ENCODE peak calls at places on chromosomes 2 and 18, in six cellular contexts. K is endothelial cell of umbilical vein, D is RPMI7951, W is amniotic stem cell, S is cardiac fibroblast, G is AG04450. R is an unnamed sample.

GRCh38 chr2:41194235-41194634 is 742.3 kb upstream of the SLC8A1 start:
- DNase-seq in W (peak), G (no peak), D (peak), S (peak), K (peak), R (no peak)

GRCh38 chr2:164808776-164809175 is 32.8 kb downstream of the COBLL1 start:
- DNase-seq in W (no peak), G (no peak), S (peak), D (no peak), K (peak), R (no peak)

GRCh38 chr2:239630618-239631286 is 229.9 kb upstream of the HDAC4 start:
- DNase-seq in K (no peak), D (peak), S (peak), G (peak), W (no peak), R (peak)

GRCh38 chr2:20429528-20429927 is 17.3 kb upstream of the RHOB start:
- DNase-seq in S (peak), W (no peak), K (no peak), G (no peak), D (peak), R (no peak)

GRCh38 chr2:19609266-19609665 is 250.8 kb upstream of the OSR1 start:
- DNase-seq in D (no peak), W (no peak), G (no peak), S (no peak), K (no peak), R (no peak)

GRCh38 chr2:136126527-136126926 is 8.6 kb upstream of the CXCR4 start:
- DNase-seq in W (no peak), D (no peak), K (no peak), S (no peak), G (no peak), R (no peak)

GRCh38 chr2:37855283-37856041 is 69.6 kb upstream of the RMDN2 start:
- DNase-seq in G (no peak), S (peak), W (no peak), D (no peak), K (peak), R (no peak)

GRCh38 chr2:233414777-233415570 is 60.7 kb downstream of the DGKD start:
- DNase-seq in G (no peak), W (no peak), K (no peak), D (peak), S (peak), R (no peak)

GRCh38 chr2:195674491-195675226 is 17.6 kb downstream of the SLC39A10 start:
- DNase-seq in G (peak), K (no peak), S (peak), W (no peak), D (peak), R (no peak)

GRCh38 chr2:41907716-41908328 is 140.0 kb upstream of the PKDCC start:
- DNase-seq in G (no peak), K (no peak), W (no peak), D (peak), S (no peak), R (no peak)

GRCh38 chr2:226813148-226813701 is 13.6 kb upstream of the IRS1 start:
- DNase-seq in D (no peak), K (no peak), S (peak), G (no peak), W (no peak), R (no peak)

GRCh38 chr2:131201098-131201497 is 8.2 kb upstream of the POTEE start:
- DNase-seq in W (no peak), S (no peak), G (no peak), K (no peak), D (no peak), R (no peak)

GRCh38 chr18:32438173-32438572 is 32.5 kb downstream of the GAREM1 start:
- DNase-seq in S (no peak), W (no peak), G (no peak), D (no peak), K (no peak), R (no peak)

R was measured in AG09319.